ENCODE peak calls at places on chromosomes 16 and 17, in four cellular contexts. J, V, C and M are unnamed samples.

GRCh38 chr17:44502598-44503079 is 567 bp downstream of the GPATCH8 start:
- DNase-seq in C (no peak), V (peak), J (no peak), M (no peak)

GRCh38 chr17:31052187-31052889 is 42.4 kb upstream of the NF1 start:
- DNase-seq in C (peak), V (peak), J (peak), M (peak)

GRCh38 chr16:85286970-85287814 is 174.9 kb upstream of the CIBAR2 start:
- DNase-seq in C (no peak), J (no peak), V (peak), M (peak)

GRCh38 chr17:3722716-3723115 is 987 bp upstream of the HASPIN start:
- DNase-seq in V (peak), C (no peak), J (no peak), M (no peak)

GRCh38 chr17:43846963-43847369 is at the start of gene CD300LG:
- DNase-seq in C (no peak), V (peak), J (peak), M (no peak)

GRCh38 chr16:70694088-70694487 is 8.2 kb upstream of the MTSS2 start:
- DNase-seq in C (peak), J (no peak), V (peak), M (no peak)

GRCh38 chr16:58515871-58516767 is 802 bp downstream of the SETD6 start:
- DNase-seq in C (no peak), V (peak), J (peak), M (peak)

GRCh38 chr17:5819396-5819795 is 235.1 kb upstream of the NLRP1 start:
- DNase-seq in J (no peak), V (peak), C (no peak), M (no peak)

GRCh38 chr16:56641166-56641565 is 2.7 kb downstream of the MT1A start:
- DNase-seq in C (no peak), V (no peak), J (no peak), M (no peak)

GRCh38 chr16:47644166-47644565 is 183.0 kb downstream of the PHKB start:
- DNase-seq in J (no peak), V (peak), C (no peak), M (no peak)

GRCh38 chr16:8919934-8920465 is 37.8 kb downstream of the LITAFD start:
- DNase-seq in J (no peak), V (no peak), C (no peak), M (no peak)

GRCh38 chr16:86392751-86393150 is 117.6 kb upstream of the FOXF1 start:
- DNase-seq in V (peak), C (no peak), J (no peak), M (no peak)

GRCh38 chr17:917391-917811 is 62.2 kb downstream of the NXN start:
- DNase-seq in C (no peak), J (peak), V (peak), M (no peak)

GRCh38 chr16:49588729-49589384 is 215.3 kb downstream of the C16orf78 start:
- DNase-seq in J (no peak), C (peak), V (peak), M (no peak)

GRCh38 chr17:3804503-3804931 is 3.5 kb upstream of the ITGAE start:
- DNase-seq in J (peak), C (no peak), V (no peak), M (no peak)

GRCh38 chr17:1487939-1488825 is 4.3 kb downstream of the MYO1C start:
- DNase-seq in V (peak), J (peak), C (no peak), M (peak)

GRCh38 chr16:70694517-70695218 is 8.8 kb upstream of the MTSS2 start:
- DNase-seq in C (no peak), V (peak), J (no peak), M (no peak)

DNA sequence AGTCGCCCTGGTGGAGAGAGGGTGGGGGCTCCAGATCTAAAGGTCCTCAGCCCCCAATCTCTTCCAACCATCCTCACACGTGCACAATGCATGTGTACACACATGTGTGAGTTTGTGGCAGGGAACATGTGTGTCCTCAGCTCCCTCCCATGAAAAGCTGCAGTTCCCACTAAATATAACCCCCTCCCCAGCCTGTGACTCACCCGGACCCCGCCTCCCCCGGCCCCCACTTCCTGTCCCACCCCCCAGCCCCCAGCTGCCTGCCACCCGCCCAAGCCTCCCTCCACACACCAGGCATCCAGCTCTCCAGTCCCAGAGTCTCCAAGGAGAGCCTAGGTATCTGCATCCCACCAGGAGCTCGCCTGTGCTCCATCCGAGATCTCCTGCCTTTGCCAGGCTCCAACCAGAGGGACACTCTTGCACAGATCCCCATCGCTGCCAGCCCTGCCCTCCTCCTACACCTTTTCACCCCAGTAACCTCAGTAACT is 3.9 kb downstream of the DLG4 start:
- DNase-seq in C (no peak), J (no peak), V (peak), M (no peak)
- H3K4me3 ChIP-seq in C (no peak), J (no peak), V (peak), M (peak)

GRCh38 chr17:59565171-59565958 is at the start of gene DHX40:
- DNase-seq in V (peak), J (peak), C (peak), M (peak)

GRCh38 chr17:59561042-59561441 is 4.4 kb upstream of the DHX40 start:
- DNase-seq in C (no peak), J (no peak), V (peak), M (no peak)

GRCh38 chr17:59565959-59566324 is 532 bp downstream of the DHX40 start:
- DNase-seq in V (peak), J (peak), C (peak), M (no peak)
- H3K4me3 ChIP-seq in V (peak), J (peak), C (peak), M (peak)

DNA sequence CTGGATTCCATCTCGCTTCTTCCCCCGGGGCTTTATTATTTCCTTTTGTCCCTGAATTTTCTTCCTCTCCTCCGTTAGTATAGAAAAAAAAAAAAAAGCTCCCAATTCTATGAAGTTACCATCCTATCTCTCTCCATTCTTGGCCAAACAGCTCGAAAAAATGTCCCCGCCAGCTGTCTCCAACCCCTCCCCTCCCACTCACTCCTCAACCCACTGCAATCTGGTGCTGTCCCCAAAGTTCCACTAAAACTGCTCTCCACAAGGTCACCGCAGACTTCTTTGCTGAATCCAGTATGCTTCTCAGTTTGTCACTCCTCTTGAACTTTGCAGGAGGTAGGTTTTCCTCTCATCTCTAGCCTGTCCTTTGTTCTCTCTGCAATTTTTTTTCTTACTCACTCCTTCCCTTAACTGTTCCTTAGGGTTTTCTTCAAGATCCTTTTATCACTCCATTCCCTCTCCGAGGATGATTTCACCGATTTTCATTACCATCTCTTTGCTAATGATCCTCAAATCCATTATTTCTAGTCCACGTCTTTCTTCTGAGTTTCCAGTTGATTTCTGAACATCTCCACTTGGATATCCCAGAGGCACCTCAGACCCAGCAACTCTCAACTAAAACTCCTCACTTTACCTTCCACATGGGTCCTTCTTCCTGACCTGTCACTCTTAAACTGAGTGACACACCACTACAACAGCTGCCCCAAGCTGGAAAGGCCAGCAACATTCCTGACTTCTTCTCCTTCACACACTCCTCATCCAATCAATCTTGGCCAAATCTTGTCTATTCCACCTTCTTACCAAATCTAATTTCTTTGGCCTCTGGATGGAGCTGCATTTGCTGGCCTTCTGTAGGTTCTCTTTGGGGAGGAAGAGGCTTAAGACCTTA is 1.5 kb upstream of the SUMO2 start:
- DNase-seq in J (peak), V (no peak), C (no peak), M (peak)
- H3K4me3 ChIP-seq in J (no peak), V (no peak), C (no peak), M (no peak)

DNA sequence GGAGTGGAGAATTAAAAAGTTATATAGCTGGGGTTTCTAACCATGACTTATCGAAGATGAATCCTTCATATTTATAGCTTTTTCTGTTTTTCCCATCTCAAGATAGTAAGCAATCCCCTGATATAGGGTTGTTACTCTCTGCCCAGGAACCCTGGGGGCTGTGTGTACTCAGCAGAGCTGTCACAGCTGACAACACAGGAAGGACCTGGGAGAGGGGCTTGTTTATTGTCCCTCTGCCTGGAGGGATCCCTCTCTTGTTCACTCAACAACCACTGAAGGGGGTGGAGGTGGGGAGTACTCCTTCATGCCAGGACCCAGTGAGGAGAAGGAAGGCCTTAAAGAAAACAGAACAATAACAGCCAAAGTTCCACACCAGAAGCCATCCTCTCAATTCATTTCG is 19.8 kb downstream of the ASIC2 start:
- DNase-seq in J (no peak), V (no peak), C (no peak), M (no peak)
- H3K4me3 ChIP-seq in J (no peak), V (no peak), C (no peak), M (no peak)